ENCODE peak calls at places on chromosomes 7 and 10, in ten cellular contexts. F, Y, B, Q, Z, S, P, J, I and C are unnamed samples.
A peak's percentile ranks its signal among the peaks of the same experiment; 100 is the strongest.

GRCh38 chr7:36131026-36131425 is 22.0 kb upstream of the EEPD1 start:
- DNase-seq in S (no peak), Z (no peak), I (no peak), B (no peak), J (no peak), P (no peak), Q (no peak), F (no peak), Y (no peak), C (no peak)

GRCh38 chr10:3330687-3331086 is 158.1 kb upstream of the PITRM1 start:
- DNase-seq in P (no peak), S (no peak), Z (no peak), Q (peak; percentile 78), F (no peak), B (peak; percentile 65), J (no peak), Y (peak; percentile 40), I (no peak), C (no peak)

GRCh38 chr7:26127411-26127810 is 24.6 kb upstream of the NFE2L3 start:
- DNase-seq in Q (no peak), I (no peak), Y (no peak), S (no peak), B (no peak), J (no peak), F (no peak), Z (no peak), P (no peak), C (no peak)

GRCh38 chr7:123682690-123683089 is 27.0 kb downstream of the LMOD2 start:
- DNase-seq in F (peak; percentile 47), Z (no peak), Y (peak; percentile 57), S (no peak), I (no peak), Q (no peak), P (no peak), J (peak; percentile 38), B (peak; percentile 52), C (no peak)

GRCh38 chr7:1964913-1965578 is 267.7 kb downstream of the MAD1L1 start:
- DNase-seq in Q (no peak), B (no peak), J (no peak), Y (peak; percentile 7), I (no peak), P (no peak), F (no peak), S (no peak), Z (no peak), C (no peak)

GRCh38 chr7:93736970-93737369 is 153.6 kb downstream of the TFPI2 start:
- DNase-seq in Q (no peak), P (no peak), B (no peak), Y (no peak), J (peak; percentile 88), F (no peak), S (no peak), I (no peak), Z (no peak), C (no peak)

GRCh38 chr7:42672339-42672990 is 239.4 kb downstream of the C7orf25 start:
- DNase-seq in Q (no peak), S (no peak), Z (no peak), P (no peak), B (no peak), J (no peak), F (no peak), Y (no peak), I (no peak), C (no peak)

GRCh38 chr10:119028900-119029612 is 458 bp upstream of the NANOS1 start:
- DNase-seq in Y (peak; percentile 94), J (peak; percentile 77), S (peak; percentile 53), B (no peak), Z (peak; percentile 80), F (peak; percentile 40), Q (peak; percentile 96), P (peak; percentile 73), I (peak; percentile 97), C (peak; percentile 69)

GRCh38 chr10:69451209-69451783 is at the start of gene TSPAN15:
- DNase-seq in P (peak; percentile 59), S (peak; percentile 54), I (peak; percentile 97), J (peak; percentile 80), F (peak; percentile 33), B (no peak), Z (peak; percentile 74), Q (peak; percentile 96), Y (peak; percentile 83), C (peak; percentile 43)